ENCODE peak calls at places on chromosomes 16 and 17, in four cellular contexts. R, O, B and M are unnamed samples.

GRCh38 chr17:38418069-38418692 is 10.1 kb upstream of the ARHGAP23 start:
- DNase-seq in R (no peak), O (no peak), B (no peak), M (no peak)

GRCh38 chr16:50821586-50821985 is 79.7 kb downstream of the CYLD start:
- DNase-seq in R (no peak), O (no peak), B (no peak), M (no peak)

GRCh38 chr17:81097134-81097942 is 62.4 kb downstream of the BAIAP2 start:
- DNase-seq in R (peak), O (peak), B (peak), M (no peak)

GRCh38 chr16:11350531-11351335 is 5.5 kb downstream of the RMI2 start:
- DNase-seq in R (no peak), O (no peak), B (no peak), M (no peak)

GRCh38 chr16:69798466-69798865 is 36.3 kb downstream of the WWP2 start:
- DNase-seq in R (no peak), O (no peak), B (no peak), M (no peak)

GRCh38 chr17:66949501-66949900 is 15.0 kb upstream of the CACNG4 start:
- DNase-seq in R (no peak), O (peak), B (no peak), M (no peak)

GRCh38 chr17:42517516-42517915 is 18.5 kb upstream of the NAGLU start:
- DNase-seq in R (peak), O (peak), B (peak), M (no peak)

GRCh38 chr16:64133396-64133795 is 988.5 kb downstream of the CDH11 start:
- DNase-seq in R (no peak), O (no peak), B (no peak), M (no peak)

GRCh38 chr17:2068589-2069051 is 13.7 kb downstream of the HIC1 start:
- DNase-seq in R (no peak), O (peak), B (no peak), M (no peak)

GRCh38 chr16:85986931-85987749 is 88.2 kb downstream of the IRF8 start:
- DNase-seq in R (peak), O (peak), B (peak), M (no peak)

GRCh38 chr17:74780443-74781238 is 4.5 kb upstream of the NAT9 start:
- DNase-seq in R (no peak), O (no peak), B (no peak), M (no peak)

GRCh38 chr17:19305761-19306159 is 56.8 kb downstream of the B9D1 start:
- DNase-seq in R (no peak), O (no peak), B (no peak), M (no peak)

GRCh38 chr16:69083306-69083941 is 22.0 kb upstream of the HAS3 start:
- DNase-seq in R (no peak), O (no peak), B (no peak), M (no peak)

GRCh38 chr16:75236736-75237397 is 14.6 kb downstream of the BCAR1 start:
- DNase-seq in R (no peak), O (peak), B (no peak), M (no peak)

GRCh38 chr16:88781140-88782077 is 3.6 kb downstream of the PIEZO1 start:
- DNase-seq in R (no peak), O (no peak), B (no peak), M (no peak)

GRCh38 chr17:6239237-6239798 is 169.1 kb downstream of the WSCD1 start:
- DNase-seq in R (no peak), O (no peak), B (no peak), M (no peak)

GRCh38 chr17:50534222-50534978 is 1.9 kb downstream of the EPN3 start:
- DNase-seq in R (no peak), O (peak), B (no peak), M (no peak)

GRCh38 chr17:67467500-67468481 is 90.7 kb downstream of the PITPNC1 start:
- DNase-seq in R (no peak), O (no peak), B (no peak), M (no peak)

GRCh38 chr16:65644821-65645220 is 523.0 kb upstream of the CDH11 start:
- DNase-seq in R (no peak), O (no peak), B (no peak), M (no peak)

GRCh38 chr17:76529643-76530488 is 7.6 kb downstream of the CYGB start:
- DNase-seq in R (no peak), O (peak), B (peak), M (no peak)

GRCh38 chr17:78678220-78678554 is 101.0 kb upstream of the DNAH17 start:
- DNase-seq in R (no peak), O (no peak), B (no peak), M (no peak)

GRCh38 chr17:34300652-34301390 is 15.3 kb downstream of the CCL11 start:
- DNase-seq in R (no peak), O (no peak), B (no peak), M (peak)